ENCODE peak calls at places on chromosomes 11 and 22, in ten cellular contexts. D is nephron progenitor cell, F is uterus, B is neural crest cell, G is endodermal cell, Q is tibial nerve, I is bronchial epithelial cell, Z is upper lobe of right lung, J is transverse colon, O is H9. U is an unnamed sample.

GRCh38 chr22:21728270-21728669 is 7.3 kb downstream of the YPEL1 start:
- DNase-seq in F (no peak), I (no peak), D (no peak), J (no peak), Q (no peak), G (no peak), Z (no peak), O (no peak), B (no peak), U (no peak)

GRCh38 chr22:29167032-29167911 is 38.4 kb upstream of the EMID1 start:
- DNase-seq in D (no peak), B (no peak), I (no peak), Q (no peak), Z (no peak), J (no peak), G (peak; percentile 30), O (no peak), F (no peak), U (peak; percentile 69)

GRCh38 chr11:16271258-16271657 is 85.1 kb downstream of the SOX6 start:
- DNase-seq in Z (no peak), J (no peak), G (no peak), I (no peak), D (no peak), O (no peak), F (no peak), B (no peak), Q (no peak), U (no peak)

GRCh38 chr11:96114178-96115070 is 190.5 kb upstream of the MTMR2 start:
- DNase-seq in I (peak; percentile 68), D (no peak), G (no peak), Z (no peak), B (no peak), F (no peak), O (no peak), J (no peak), Q (no peak), U (no peak)

GRCh38 chr11:113274708-113275582 is 39.4 kb upstream of the TTC12 start:
- DNase-seq in I (peak; percentile 36), Z (no peak), F (no peak), B (no peak), D (peak; percentile 20), Q (no peak), G (peak; percentile 85), O (peak; percentile 73), J (no peak), U (no peak)

GRCh38 chr11:69135420-69136363 is 20.0 kb upstream of the SMIM38 start:
- DNase-seq in I (no peak), Z (peak; percentile 45), F (no peak), G (no peak), B (no peak), J (no peak), D (no peak), Q (no peak), O (no peak), U (no peak)

GRCh38 chr11:71323876-71324526 is 71.6 kb upstream of the SHANK2 start:
- DNase-seq in I (no peak), G (no peak), O (no peak), F (no peak), J (no peak), Z (peak; percentile 31), D (no peak), B (no peak), Q (no peak), U (no peak)

GRCh38 chr11:113474362-113475159 is 637 bp downstream of the DRD2 start:
- DNase-seq in J (peak; percentile 75), I (peak; percentile 64), F (peak; percentile 71), Z (peak; percentile 82), O (peak; percentile 91), B (peak; percentile 97), Q (peak; percentile 66), D (peak; percentile 99), G (peak; percentile 99), U (no peak)

GRCh38 chr11:1333860-1334259 is 24.4 kb upstream of the TOLLIP start:
- DNase-seq in J (no peak), D (no peak), F (no peak), B (no peak), G (no peak), O (no peak), Z (no peak), Q (no peak), I (no peak), U (no peak)

GRCh38 chr11:1335264-1335810 is 25.9 kb upstream of the TOLLIP start:
- DNase-seq in Z (no peak), J (no peak), Q (no peak), I (no peak), G (no peak), F (no peak), O (no peak), B (no peak), D (no peak), U (no peak)

GRCh38 chr11:1330473-1330872 is 21.0 kb upstream of the TOLLIP start:
- DNase-seq in O (no peak), I (no peak), J (no peak), F (no peak), Z (no peak), B (no peak), Q (no peak), D (no peak), G (no peak), U (no peak)

GRCh38 chr11:1335811-1336761 is 26.7 kb upstream of the TOLLIP start:
- DNase-seq in F (peak; percentile 68), D (peak; percentile 71), G (peak; percentile 87), B (peak; percentile 58), Z (no peak), O (peak; percentile 66), J (peak; percentile 69), I (peak; percentile 59), Q (peak; percentile 86), U (peak; percentile 41)

GRCh38 chr11:1333091-1333772 is 23.8 kb upstream of the TOLLIP start:
- DNase-seq in B (no peak), G (no peak), I (no peak), F (no peak), D (no peak), Z (no peak), O (no peak), Q (no peak), J (no peak), U (no peak)
- TF ChIP-seq CTCF in B (no peak), G (no peak), I (no peak), F (no peak), D (no peak), Z (no peak), O (no peak), Q (no peak), J (no peak), U (no peak)

DNA sequence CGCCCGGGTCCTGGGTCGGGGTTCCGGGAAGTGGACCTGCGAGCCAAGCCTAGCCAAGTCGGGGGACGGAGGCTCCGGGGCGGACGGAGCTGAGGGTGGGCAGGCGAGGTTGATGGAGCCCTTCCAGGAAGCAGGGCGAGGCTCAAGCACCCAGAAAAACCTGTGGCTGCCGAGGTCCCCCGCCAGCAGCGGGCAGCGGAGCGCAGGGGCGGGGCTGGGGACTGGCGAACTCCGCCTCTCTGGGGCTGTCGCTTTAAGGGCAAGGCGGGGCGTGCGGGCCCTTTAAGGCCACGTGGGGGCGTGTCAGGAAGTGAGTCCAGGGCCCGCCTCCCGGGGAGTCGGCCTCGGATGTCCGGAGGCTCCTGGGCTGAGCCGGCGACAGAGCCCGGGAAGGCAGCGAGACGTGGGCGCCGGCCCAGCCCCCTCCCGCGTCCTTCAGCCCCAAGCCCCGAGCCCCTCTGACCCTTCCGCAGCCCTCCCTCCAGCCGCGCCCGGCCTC is at the start of gene SLC35C1:
- DNase-seq in D (peak; percentile 98), F (peak; percentile 97), G (peak; percentile 98), Z (peak; percentile 99), Q (peak; percentile 95), O (peak; percentile 96), B (peak; percentile 95), J (peak; percentile 99), I (peak; percentile 83), U (peak; percentile 95)
- TF ChIP-seq CTCF in D (no peak), F (peak; percentile 21), G (peak; percentile 36), Z (peak; percentile 15), Q (peak; percentile 46), O (no peak), B (no peak), J (no peak), I (no peak), U (no peak)

GRCh38 chr22:46994983-46995382 is 232.5 kb downstream of the TBC1D22A start:
- DNase-seq in D (no peak), Q (no peak), G (no peak), Z (no peak), B (no peak), F (no peak), O (no peak), J (no peak), I (no peak), U (no peak)

GRCh38 chr22:46998346-46998745 is 235.9 kb downstream of the TBC1D22A start:
- DNase-seq in B (no peak), Q (no peak), D (no peak), F (no peak), Z (no peak), G (peak; percentile 15), J (no peak), O (no peak), I (no peak), U (no peak)

GRCh38 chr22:46997311-46997970 is 235.0 kb downstream of the TBC1D22A start:
- DNase-seq in B (no peak), I (no peak), J (no peak), F (no peak), Q (no peak), D (no peak), G (no peak), Z (no peak), O (no peak), U (no peak)

GRCh38 chr22:46995501-46996360 is 233.3 kb downstream of the TBC1D22A start:
- DNase-seq in Q (no peak), F (no peak), I (no peak), B (no peak), O (no peak), J (no peak), Z (no peak), D (no peak), G (no peak), U (no peak)

DNA sequence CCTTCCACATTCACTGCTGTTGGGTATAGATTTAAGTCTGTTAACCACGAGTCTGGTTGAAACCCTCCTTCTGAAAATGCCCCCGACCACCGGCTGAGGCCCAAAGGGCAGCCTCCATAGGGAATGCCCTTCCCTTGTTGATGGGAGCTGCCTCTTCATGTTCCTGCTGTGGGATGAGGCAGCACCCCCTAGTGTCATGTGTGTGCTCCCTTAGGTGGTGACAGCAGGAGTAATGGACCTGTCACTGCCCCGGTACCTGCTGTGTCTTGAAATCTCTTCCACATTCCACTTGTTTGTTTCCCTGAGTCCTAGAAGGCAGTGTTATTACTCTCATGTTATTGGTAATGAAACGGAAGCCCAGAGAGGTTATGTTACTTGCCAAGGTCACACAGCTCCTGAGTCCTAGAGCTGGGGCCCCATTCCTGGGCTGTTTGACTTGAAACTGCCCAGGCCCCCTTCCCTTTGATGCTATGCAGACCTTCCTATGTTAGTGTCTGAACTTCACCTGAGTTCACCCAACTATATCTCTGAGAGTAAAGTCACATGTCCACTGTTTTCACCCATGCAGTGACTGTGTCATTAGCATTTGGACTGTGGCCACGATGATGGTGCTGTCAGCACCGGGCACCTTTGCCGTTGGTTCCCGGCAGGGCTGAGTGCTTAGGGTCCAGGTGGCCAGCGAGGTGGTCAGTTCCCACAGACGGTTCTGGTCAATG is 234.3 kb downstream of the TBC1D22A start:
- DNase-seq in F (no peak), Q (no peak), O (no peak), G (no peak), Z (no peak), I (peak; percentile 10), J (no peak), D (no peak), B (no peak), U (no peak)
- TF ChIP-seq CTCF in F (no peak), Q (no peak), O (peak; percentile 27), G (peak; percentile 58), Z (no peak), I (peak; percentile 38), J (no peak), D (no peak), B (no peak), U (no peak)

DNA sequence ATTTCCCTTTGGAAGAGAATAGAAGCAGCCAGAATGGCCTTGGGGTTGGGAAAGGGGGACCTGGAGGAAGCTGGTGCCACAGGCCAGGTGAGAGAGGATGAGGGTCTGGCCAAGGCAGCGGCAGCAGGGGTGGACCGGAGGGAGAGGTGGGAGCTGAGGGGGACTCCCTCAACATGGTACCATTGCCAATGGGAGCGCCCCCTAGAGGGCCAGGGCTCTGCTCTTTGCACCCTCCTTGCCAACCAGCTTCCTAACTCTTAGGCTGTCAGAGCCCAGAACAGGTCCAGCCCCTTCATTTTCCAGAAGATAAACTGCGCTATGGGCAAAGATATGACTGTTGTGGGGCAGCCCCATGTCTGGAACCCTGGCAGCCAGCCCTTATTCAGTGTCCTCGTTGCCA is 185.0 kb downstream of the GRIK4 start:
- DNase-seq in Z (no peak), F (no peak), I (no peak), Q (no peak), D (no peak), J (no peak), O (peak; percentile 63), G (peak; percentile 80), B (no peak), U (no peak)
- TF ChIP-seq CTCF in Z (no peak), F (no peak), I (peak; percentile 14), Q (no peak), D (peak; percentile 9), J (no peak), O (peak; percentile 73), G (peak; percentile 75), B (peak; percentile 24), U (no peak)